ENCODE peak calls at places on chromosomes 16 and 17, in five cellular contexts. N, X, A, D and S are unnamed samples.

GRCh38 chr17:80080081-80080480 is 21.3 kb upstream of the GAA start:
- DNase-seq in N (no peak), X (no peak), A (no peak), D (no peak), S (no peak)

GRCh38 chr17:7478276-7479138 is 924 bp downstream of the ZBTB4 start:
- DNase-seq in N (peak; percentile 27), X (peak; percentile 50), A (peak; percentile 67), D (peak; percentile 47), S (no peak)

GRCh38 chr17:62899349-62899748 is 66.7 kb upstream of the TANC2 start:
- DNase-seq in N (no peak), X (no peak), A (no peak), D (no peak), S (no peak)

GRCh38 chr17:29911641-29912177 is 18.3 kb downstream of the SSH2 start:
- DNase-seq in N (no peak), X (no peak), A (no peak), D (no peak), S (no peak)

GRCh38 chr16:83441523-83441922 is 366.3 kb upstream of the HSBP1 start:
- DNase-seq in N (no peak), X (no peak), A (no peak), D (no peak), S (no peak)

GRCh38 chr17:81067331-81067730 is 32.4 kb downstream of the BAIAP2 start:
- DNase-seq in N (no peak), X (no peak), A (no peak), D (no peak), S (no peak)

GRCh38 chr16:27764869-27765675 is 215.1 kb downstream of the KATNIP start:
- DNase-seq in N (no peak), X (no peak), A (no peak), D (no peak), S (no peak)

GRCh38 chr16:85878875-85879274 is 20.1 kb upstream of the IRF8 start:
- DNase-seq in N (no peak), X (peak; percentile 21), A (no peak), D (no peak), S (no peak)

GRCh38 chr16:832652-833336 is 32.3 kb upstream of the GNG13 start:
- DNase-seq in N (no peak), X (no peak), A (peak; percentile 36), D (no peak), S (no peak)

GRCh38 chr17:36880506-36880905 is 56.8 kb upstream of the LHX1 start:
- DNase-seq in N (no peak), X (no peak), A (no peak), D (no peak), S (no peak)

GRCh38 chr17:77036841-77037381 is 103.9 kb upstream of the SEC14L1 start:
- DNase-seq in N (no peak), X (no peak), A (peak; percentile 36), D (no peak), S (no peak)

GRCh38 chr17:10754109-10754508 is 24.3 kb upstream of the TMEM220 start:
- DNase-seq in N (no peak), X (peak; percentile 80), A (peak; percentile 51), D (no peak), S (no peak)

GRCh38 chr17:14205992-14206461 is 30.6 kb downstream of the CDRT15 start:
- DNase-seq in N (peak; percentile 94), X (no peak), A (no peak), D (peak; percentile 67), S (no peak)

GRCh38 chr17:47413872-47414271 is 90.1 kb downstream of the EFCAB13 start:
- DNase-seq in N (no peak), X (no peak), A (no peak), D (no peak), S (no peak)

GRCh38 chr17:16938496-16939270 is 33.2 kb downstream of the TNFRSF13B start:
- DNase-seq in N (no peak), X (no peak), A (no peak), D (no peak), S (no peak)

GRCh38 chr17:67629963-67630320 is 87.8 kb upstream of the NOL11 start:
- DNase-seq in N (no peak), X (peak; percentile 56), A (no peak), D (no peak), S (no peak)
- TF ChIP-seq CTCF in N (no peak), X (peak; percentile 47), A (peak; percentile 16), D (no peak), S (no peak)

DNA sequence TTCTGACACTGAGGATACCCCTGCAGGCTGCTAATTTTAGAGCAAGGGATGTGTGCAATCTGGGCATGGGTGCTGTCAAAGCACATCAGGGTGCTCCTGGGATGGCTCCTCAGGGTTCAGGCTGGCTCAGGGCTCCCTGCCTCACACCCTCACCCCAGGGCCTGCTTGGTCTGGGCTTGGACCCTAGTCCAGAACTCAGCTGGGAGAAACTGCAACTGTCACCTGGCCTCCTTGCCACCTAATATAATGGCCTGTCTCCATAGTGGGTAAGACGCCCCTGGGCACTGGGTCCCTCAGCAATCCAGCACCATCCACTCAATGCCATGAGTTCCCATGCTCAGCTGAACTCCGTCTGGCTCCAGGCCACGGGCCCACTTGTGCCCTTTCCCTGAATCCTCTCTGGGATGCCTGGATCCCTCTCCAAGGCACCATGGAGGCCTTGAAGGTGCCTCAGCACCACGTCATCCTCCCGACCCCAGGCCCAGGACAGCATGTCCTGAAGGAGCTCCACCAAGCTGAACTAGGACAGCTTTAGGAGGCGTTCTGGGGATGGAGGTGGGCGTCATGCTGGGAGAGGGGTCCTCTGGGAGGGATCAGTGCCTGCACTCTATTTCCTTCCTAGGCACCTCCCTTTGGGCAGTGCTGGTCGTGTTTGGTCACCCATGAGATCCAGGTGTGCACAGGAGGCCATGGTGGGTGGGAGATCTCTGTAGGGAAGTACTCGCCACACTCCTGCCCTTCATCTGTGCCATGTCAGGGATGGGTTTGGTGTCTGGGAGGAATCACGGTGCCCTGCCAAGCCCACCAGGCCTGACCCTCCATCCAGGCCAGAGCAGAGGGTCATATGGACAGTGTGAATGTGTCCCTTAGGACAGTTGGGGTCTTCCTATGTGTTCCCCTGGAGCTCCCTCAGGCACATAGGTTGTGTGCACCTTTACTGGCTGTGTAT is 1688.4 kb downstream of the TP53TG3F start:
- DNase-seq in N (no peak), X (no peak), A (no peak), D (no peak), S (no peak)
- H3K9me3 ChIP-seq in N (no peaks in the 10 kb centered on the region), X (peaks cover 5% of the 10 kb centered on the region), A (no peaks in the 10 kb centered on the region), D (no peaks in the 10 kb centered on the region), S (no peaks in the 10 kb centered on the region)

GRCh38 chr17:61816538-61816937 is 46.8 kb downstream of the BRIP1 start:
- DNase-seq in N (no peak), X (no peak), A (no peak), D (no peak), S (no peak)
- H3K27ac ChIP-seq in N (no peak overlapping the region), X (no peak overlapping the region), A (no peak overlapping the region), D (no peak overlapping the region), S (no peak overlapping the region)

GRCh38 chr17:27568216-27568615 is 62.8 kb upstream of the LGALS9 start:
- DNase-seq in N (no peak), X (no peak), A (no peak), D (no peak), S (no peak)

GRCh38 chr17:27569884-27570577 is 61.0 kb upstream of the LGALS9 start:
- DNase-seq in N (no peak), X (no peak), A (peak; percentile 74), D (no peak), S (no peak)

GRCh38 chr17:27568811-27569210 is 62.2 kb upstream of the LGALS9 start:
- DNase-seq in N (no peak), X (no peak), A (no peak), D (no peak), S (no peak)

GRCh38 chr17:27570578-27570914 is 60.4 kb upstream of the LGALS9 start:
- DNase-seq in N (no peak), X (no peak), A (no peak), D (no peak), S (no peak)

DNA sequence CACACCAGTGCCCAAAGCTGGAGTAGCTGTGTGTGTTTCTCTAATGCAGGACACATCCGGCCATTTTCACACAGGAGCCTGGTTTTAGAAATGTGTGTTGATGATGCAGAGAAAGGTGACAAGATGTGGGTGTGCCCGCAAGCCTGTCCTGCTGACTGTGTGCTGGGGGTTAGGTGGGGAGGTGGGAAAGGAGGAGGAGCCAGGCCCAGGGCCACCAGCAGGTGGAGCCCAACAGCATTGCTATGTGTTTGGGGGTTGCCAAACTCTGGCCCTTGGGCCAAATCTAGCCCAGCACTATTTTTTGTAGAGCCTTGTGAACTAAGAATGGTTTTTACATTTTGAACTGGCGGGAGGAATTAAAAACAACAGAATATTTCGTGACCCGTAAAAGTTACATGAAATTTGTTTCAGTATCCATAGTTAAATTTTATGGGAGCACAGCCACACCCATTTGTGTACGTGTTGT is 61.7 kb upstream of the LGALS9 start:
- DNase-seq in N (no peak), X (peak; percentile 63), A (peak; percentile 91), D (peak; percentile 21), S (no peak)
- TF ChIP-seq CTCF in N (peak; percentile 79), X (peak; percentile 68), A (peak; percentile 96), D (peak; percentile 46), S (no peak)

GRCh38 chr17:1027044-1027443 is 30.1 kb downstream of the TIMM22 start:
- DNase-seq in N (no peak), X (no peak), A (no peak), D (no peak), S (no peak)
- H3K9me3 ChIP-seq in N (no peaks in the 10 kb centered on the region), X (no peaks in the 10 kb centered on the region), A (no peaks in the 10 kb centered on the region), D (no peaks in the 10 kb centered on the region), S (no peaks in the 10 kb centered on the region)

GRCh38 chr17:75159196-75160031 is 5.1 kb upstream of the JPT1 start:
- DNase-seq in N (no peak), X (peak; percentile 73), A (no peak), D (no peak), S (no peak)
- H3K27ac ChIP-seq in N (no peak overlapping the region), X (peak overlapping the region; percentile 77), A (no peak overlapping the region), D (no peak overlapping the region), S (no peak overlapping the region)

DNA sequence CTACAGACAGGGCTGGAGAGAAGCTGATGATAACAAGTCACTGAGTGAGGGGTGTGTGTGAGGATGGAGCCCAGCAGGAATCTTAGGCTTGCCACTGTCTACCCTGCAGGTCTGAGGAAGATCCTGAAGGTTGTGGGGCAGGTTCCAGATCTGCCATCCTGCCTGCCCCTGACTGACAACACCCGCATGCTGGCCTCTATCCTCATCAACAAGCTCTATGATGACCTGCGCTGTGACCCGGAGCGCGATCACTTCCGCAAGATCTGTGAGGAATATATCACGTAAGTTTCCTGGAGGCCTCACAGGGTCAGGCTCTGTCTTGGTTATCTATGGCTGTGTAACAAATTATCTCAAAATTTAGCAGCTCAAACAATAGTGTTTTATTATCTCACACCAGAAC is 16.3 kb downstream of the UNC45B start:
- DNase-seq in N (no peak), X (no peak), A (no peak), D (no peak), S (no peak)
- TF ChIP-seq CTCF in N (no peak), X (no peak), A (no peak), D (no peak), S (no peak)

GRCh38 chr16:63789603-63790002 is 1332.3 kb downstream of the CDH11 start:
- DNase-seq in N (no peak), X (peak; percentile 11), A (no peak), D (no peak), S (no peak)

GRCh38 chr16:63787014-63787413 is 1334.8 kb downstream of the CDH11 start:
- DNase-seq in N (no peak), X (peak; percentile 6), A (no peak), D (no peak), S (no peak)
- H3K9me3 ChIP-seq in N (no peaks in the 10 kb centered on the region), X (peaks cover 8% of the 10 kb centered on the region), A (no peaks in the 10 kb centered on the region), D (peaks cover 4% of the 10 kb centered on the region), S (no peaks in the 10 kb centered on the region)